ENCODE peak calls at places on chromosomes 5 and 9, in seven cellular contexts. G is CD4-positive, CD25-positive, alpha-beta regulatory T cell; W is A549; Q is IMR-90; C is pancreas; B is GM12891; L is Caco-2. F is an unnamed sample.
A peak's percentile ranks its signal among the peaks of the same experiment; 100 is the strongest.

GRCh38 chr5:149172709-149173505 is 31.6 kb downstream of the ABLIM3 start:
- DNase-seq in G (no peak), W (no peak), Q (no peak), C (no peak), B (no peak), L (no peak), F (no peak)

GRCh38 chr9:113580041-113580953 is 116.8 kb downstream of the RGS3 start:
- DNase-seq in G (peak; percentile 5), W (no peak), Q (peak; percentile 35), C (peak; percentile 93), B (no peak), L (peak; percentile 17), F (peak; percentile 79)

GRCh38 chr9:109926321-109926959 is 146.4 kb downstream of the PALM2AKAP2 start:
- DNase-seq in G (no peak), W (no peak), Q (no peak), C (no peak), B (no peak), L (no peak), F (no peak)

GRCh38 chr5:91403404-91403803 is 20.3 kb upstream of the ARRDC3 start:
- DNase-seq in G (no peak), W (no peak), Q (peak; percentile 53), C (no peak), B (no peak), L (no peak), F (no peak)

GRCh38 chr5:157266286-157267007 is 524 bp downstream of the CYFIP2 start:
- DNase-seq in G (peak; percentile 60), W (peak; percentile 35), Q (no peak), C (peak; percentile 86), B (peak; percentile 29), L (peak; percentile 74), F (peak; percentile 77)

GRCh38 chr9:98964911-98965336 is 21.2 kb downstream of the COL15A1 start:
- DNase-seq in G (no peak), W (no peak), Q (no peak), C (no peak), B (no peak), L (no peak), F (no peak)

GRCh38 chr9:128072144-128073021 is 4.4 kb downstream of the SLC25A25 start:
- DNase-seq in G (peak; percentile 36), W (no peak), Q (peak; percentile 73), C (peak; percentile 4), B (no peak), L (no peak), F (peak; percentile 71)

GRCh38 chr9:105117111-105117682 is 127.3 kb upstream of the SLC44A1 start:
- DNase-seq in G (no peak), W (no peak), Q (no peak), C (no peak), B (no peak), L (no peak), F (no peak)

GRCh38 chr9:121985792-121986494 is 107.2 kb downstream of the TTLL11 start:
- DNase-seq in G (no peak), W (no peak), Q (no peak), C (peak; percentile 44), B (no peak), L (no peak), F (no peak)

GRCh38 chr5:37770791-37771190 is 69.0 kb downstream of the GDNF start:
- DNase-seq in G (no peak), W (no peak), Q (peak; percentile 57), C (no peak), B (no peak), L (no peak), F (no peak)

GRCh38 chr5:115069087-115069968 is 100.4 kb downstream of the TRIM36 start:
- DNase-seq in G (no peak), W (peak; percentile 33), Q (peak; percentile 58), C (no peak), B (no peak), L (peak; percentile 49), F (peak; percentile 1)

GRCh38 chr9:129811967-129812363 is 9.0 kb downstream of the TOR1B start:
- DNase-seq in G (no peak), W (no peak), Q (no peak), C (no peak), B (no peak), L (no peak), F (no peak)

GRCh38 chr5:111116550-111116949 is 24.4 kb downstream of the WDR36 start:
- DNase-seq in G (no peak), W (no peak), Q (peak; percentile 11), C (no peak), B (no peak), L (no peak), F (no peak)

GRCh38 chr5:168669668-168670378 is 90.7 kb upstream of the PANK3 start:
- DNase-seq in G (no peak), W (no peak), Q (no peak), C (no peak), B (no peak), L (no peak), F (no peak)

GRCh38 chr9:103041961-103042360 is 46.8 kb downstream of the CYLC2 start:
- DNase-seq in G (no peak), W (no peak), Q (no peak), C (no peak), B (no peak), L (no peak), F (no peak)

GRCh38 chr5:38265546-38266179 is 7.3 kb downstream of the EGFLAM start:
- DNase-seq in G (no peak), W (peak; percentile 51), Q (peak; percentile 40), C (no peak), B (peak; percentile 35), L (peak; percentile 81), F (no peak)

GRCh38 chr9:18422296-18423036 is 51.5 kb upstream of the ADAMTSL1 start:
- DNase-seq in G (no peak), W (no peak), Q (no peak), C (no peak), B (no peak), L (no peak), F (no peak)

GRCh38 chr5:159886312-159886711 is 30.0 kb upstream of the ADRA1B start:
- DNase-seq in G (no peak), W (no peak), Q (no peak), C (no peak), B (no peak), L (no peak), F (no peak)

GRCh38 chr5:151503999-151504398 is 56.6 kb downstream of the SLC36A1 start:
- DNase-seq in G (no peak), W (no peak), Q (no peak), C (no peak), B (peak; percentile 39), L (no peak), F (no peak)

GRCh38 chr5:135246923-135247795 is 151.9 kb downstream of the MACROH2A1 start:
- DNase-seq in G (no peak), W (peak; percentile 86), Q (peak; percentile 98), C (no peak), B (no peak), L (no peak), F (no peak)

GRCh38 chr5:94335936-94336335 is 282.5 kb downstream of the KIAA0825 start:
- DNase-seq in G (no peak), W (no peak), Q (no peak), C (no peak), B (no peak), L (no peak), F (no peak)

GRCh38 chr5:138696501-138696900 is 56.7 kb upstream of the CTNNA1 start:
- DNase-seq in G (no peak), W (no peak), Q (peak; percentile 94), C (no peak), B (no peak), L (peak; percentile 23), F (no peak)

GRCh38 chr5:56123531-56124243 is 109.4 kb downstream of the ANKRD55 start:
- DNase-seq in G (no peak), W (peak; percentile 98), Q (peak; percentile 100), C (no peak), B (no peak), L (peak; percentile 94), F (no peak)

GRCh38 chr9:7560669-7561305 is 238.8 kb downstream of the DMAC1 start:
- DNase-seq in G (no peak), W (no peak), Q (no peak), C (no peak), B (no peak), L (no peak), F (no peak)

GRCh38 chr5:157820593-157821252 is 38.2 kb downstream of the CLINT1 start:
- DNase-seq in G (no peak), W (peak; percentile 20), Q (peak; percentile 65), C (no peak), B (no peak), L (peak; percentile 54), F (peak; percentile 18)

GRCh38 chr9:92641092-92641809 is 28.7 kb downstream of the IPPK start:
- DNase-seq in G (no peak), W (no peak), Q (no peak), C (no peak), B (no peak), L (no peak), F (no peak)

GRCh38 chr9:120692901-120693573 is 21.2 kb downstream of the MEGF9 start:
- DNase-seq in G (no peak), W (no peak), Q (peak; percentile 74), C (no peak), B (no peak), L (no peak), F (peak; percentile 22)

F was measured in naive B cell.